ENCODE peak calls at places on chromosomes 16 and 17, in ten cellular contexts. U is CD4-positive, alpha-beta T cell; D is AG04450; N is thoracic aorta; E is stimulated activated CD4-positive, alpha-beta T cell treated with anti-CD3 and anti-CD28 coated beads, Interleukin-1b, Interleukin-23, amount 100 ng/mL, for 24 hours; Y is fibroblast of the aortic adventitia; C is fibroblast of the conjunctiva; J is stimulated activated naive CD8-positive, alpha-beta T cell treated with anti-CD3 and anti-CD28 coated beads, Interleukin-15, amount 100 ng/mL, for 72 hours; L is fibroblast of lung; K is stimulated activated CD8-positive, alpha-beta memory T cell treated with anti-CD3 and anti-CD28 coated beads, Interleukin-12 subunit alpha, Interleukin-12 subunit beta, amount 100 ng/mL, for 4 hours. T is an unnamed sample.

GRCh38 chr16:75179208-75179607 is 27.8 kb downstream of the CTRB2 start:
- DNase-seq in Y (no peak), U (no peak), D (no peak), C (no peak), E (no peak), K (no peak), L (no peak), N (no peak), J (no peak), T (no peak)

GRCh38 chr16:14092579-14092978 is 21.5 kb downstream of the MRTFB start:
- DNase-seq in U (no peak), J (no peak), K (no peak), E (no peak), D (no peak), N (no peak), C (no peak), L (peak; percentile 25), Y (no peak), T (no peak)

GRCh38 chr16:83774066-83774465 is 33.7 kb upstream of the HSBP1 start:
- DNase-seq in N (no peak), Y (no peak), J (no peak), C (no peak), L (no peak), K (no peak), D (no peak), E (no peak), U (no peak), T (no peak)

GRCh38 chr17:4185656-4186055 is 42.7 kb downstream of the CYB5D2 start:
- DNase-seq in N (no peak), D (no peak), K (no peak), U (no peak), J (no peak), E (no peak), L (no peak), Y (no peak), C (no peak), T (no peak)

GRCh38 chr17:4340914-4341615 is 25.4 kb downstream of the UBE2G1 start:
- DNase-seq in L (peak; percentile 35), U (no peak), K (no peak), D (no peak), N (no peak), C (no peak), E (no peak), J (no peak), Y (peak; percentile 42), T (no peak)

GRCh38 chr17:43938838-43939182 is 3.5 kb downstream of the PPY start:
- DNase-seq in Y (no peak), D (no peak), N (no peak), C (no peak), J (no peak), K (no peak), U (no peak), E (no peak), L (no peak), T (no peak)

GRCh38 chr16:12291989-12292759 is 315.6 kb downstream of the SNX29 start:
- DNase-seq in D (no peak), E (no peak), N (no peak), K (no peak), J (no peak), C (no peak), L (no peak), U (no peak), Y (no peak), T (no peak)

GRCh38 chr17:68512967-68513474 is 791 bp downstream of the PRKAR1A start:
- DNase-seq in L (peak; percentile 43), N (no peak), C (no peak), K (no peak), J (no peak), Y (peak; percentile 66), U (no peak), D (no peak), E (no peak), T (peak; percentile 4)

GRCh38 chr17:69046130-69046807 is 14.5 kb downstream of the ABCA9 start:
- DNase-seq in L (no peak), C (no peak), K (no peak), N (no peak), D (no peak), J (no peak), E (no peak), Y (no peak), U (no peak), T (no peak)

GRCh38 chr16:51839697-51840462 is 688.8 kb upstream of the SALL1 start:
- DNase-seq in L (peak; percentile 45), Y (no peak), N (no peak), U (no peak), D (no peak), E (no peak), J (no peak), C (no peak), K (no peak), T (no peak)

GRCh38 chr17:42922335-42922734 is 21.7 kb downstream of the G6PC1 start:
- DNase-seq in U (no peak), N (no peak), C (no peak), J (no peak), Y (no peak), D (no peak), E (no peak), K (no peak), L (peak; percentile 23), T (no peak)

GRCh38 chr16:75256871-75257343 is 5.5 kb upstream of the BCAR1 start:
- DNase-seq in C (no peak), E (no peak), U (no peak), L (peak; percentile 72), J (no peak), N (peak; percentile 7), K (no peak), Y (peak; percentile 47), D (no peak), T (peak; percentile 34)

GRCh38 chr16:70470927-70471341 is 16.5 kb downstream of the FCSK start:
- DNase-seq in L (peak; percentile 23), J (no peak), C (no peak), E (no peak), U (no peak), K (no peak), D (no peak), N (no peak), Y (peak; percentile 18), T (peak; percentile 9)

GRCh38 chr17:49252148-49252682 is 21.6 kb upstream of the PHOSPHO1 start:
- DNase-seq in N (no peak), E (no peak), C (no peak), U (no peak), D (no peak), J (no peak), Y (peak; percentile 18), K (no peak), L (no peak), T (no peak)

GRCh38 chr17:18043491-18043890 is 4.3 kb downstream of the GID4 start:
- DNase-seq in D (no peak), Y (peak; percentile 34), N (no peak), L (peak; percentile 24), U (no peak), E (no peak), K (no peak), C (no peak), J (no peak), T (no peak)

GRCh38 chr16:79597277-79597676 is 3.3 kb downstream of the MAF start:
- DNase-seq in L (no peak), C (no peak), K (no peak), Y (no peak), N (no peak), E (no peak), D (no peak), U (no peak), J (no peak), T (no peak)

GRCh38 chr16:85553436-85554113 is 59.5 kb upstream of the GSE1 start:
- DNase-seq in C (no peak), L (peak; percentile 59), Y (peak; percentile 64), U (peak; percentile 24), N (no peak), E (no peak), J (peak; percentile 62), K (peak; percentile 36), D (no peak), T (peak; percentile 62)

GRCh38 chr16:85029413-85029794 is 1.8 kb downstream of the KIAA0513 start:
- DNase-seq in N (no peak), L (peak; percentile 56), E (no peak), K (peak; percentile 28), U (peak; percentile 43), D (no peak), C (no peak), J (peak; percentile 59), Y (peak; percentile 37), T (no peak)

GRCh38 chr17:55420776-55421178 is 858 bp downstream of the MMD start:
- DNase-seq in L (peak; percentile 19), D (no peak), Y (no peak), K (peak; percentile 19), N (no peak), E (no peak), C (no peak), U (peak; percentile 29), J (peak; percentile 40), T (peak; percentile 11)

T was measured in SHP77.